ENCODE peak calls at places on chromosomes 12 and 14, in six cellular contexts. One of them, this sample, is unnamed.

GRCh38 chr12:34398706-34399630 is 376.7 kb downstream of the ALG10 start:
- DNase-seq in A549: no peak
- DNase-seq in body of pancreas: peak; percentile 3
- DNase-seq in BE2C: peak; percentile 2
- DNase-seq in uterus: peak; percentile 3
- DNase-seq in CD8-positive, alpha-beta memory T cell: peak; percentile 0
- DNase-seq in this sample: peak; percentile 28

GRCh38 chr12:31324116-31324844 is 1.7 kb downstream of the SINHCAF start:
- DNase-seq in A549: peak; percentile 85
- DNase-seq in body of pancreas: peak; percentile 82
- DNase-seq in BE2C: peak; percentile 84
- DNase-seq in uterus: peak; percentile 72
- DNase-seq in CD8-positive, alpha-beta memory T cell: peak; percentile 68
- DNase-seq in this sample: peak; percentile 91

GRCh38 chr12:21891763-21892217 is 49.4 kb downstream of the ABCC9 start:
- DNase-seq in A549: no peak
- DNase-seq in body of pancreas: peak; percentile 18
- DNase-seq in BE2C: no peak
- DNase-seq in uterus: peak; percentile 74
- DNase-seq in CD8-positive, alpha-beta memory T cell: no peak
- DNase-seq in this sample: no peak

GRCh38 chr14:55780156-55780946 is 200.3 kb downstream of the KTN1 start:
- DNase-seq in A549: peak; percentile 35
- DNase-seq in body of pancreas: peak; percentile 73
- DNase-seq in BE2C: no peak
- DNase-seq in uterus: no peak
- DNase-seq in CD8-positive, alpha-beta memory T cell: no peak
- DNase-seq in this sample: no peak

GRCh38 chr14:96592591-96593388 is 90.6 kb downstream of the PAPOLA start:
- DNase-seq in A549: peak; percentile 45
- DNase-seq in body of pancreas: peak; percentile 48
- DNase-seq in BE2C: peak; percentile 63
- DNase-seq in uterus: no peak
- DNase-seq in CD8-positive, alpha-beta memory T cell: peak; percentile 51
- DNase-seq in this sample: no peak

GRCh38 chr12:106724934-106725333 is 49.5 kb upstream of the RIC8B start:
- DNase-seq in A549: no peak
- DNase-seq in body of pancreas: no peak
- DNase-seq in BE2C: no peak
- DNase-seq in uterus: no peak
- DNase-seq in CD8-positive, alpha-beta memory T cell: no peak
- DNase-seq in this sample: no peak

GRCh38 chr12:108611884-108612415 is 14.1 kb upstream of the TMEM119 start:
- DNase-seq in A549: peak; percentile 52
- DNase-seq in body of pancreas: no peak
- DNase-seq in BE2C: peak; percentile 44
- DNase-seq in uterus: no peak
- DNase-seq in CD8-positive, alpha-beta memory T cell: peak; percentile 51
- DNase-seq in this sample: peak; percentile 32

GRCh38 chr12:89769483-89769818 is 60.8 kb upstream of the ATP2B1 start:
- DNase-seq in A549: no peak
- DNase-seq in body of pancreas: no peak
- DNase-seq in BE2C: no peak
- DNase-seq in uterus: no peak
- DNase-seq in CD8-positive, alpha-beta memory T cell: no peak
- DNase-seq in this sample: no peak

GRCh38 chr12:126349383-126349782 is 1284.1 kb downstream of the AACS start:
- DNase-seq in A549: no peak
- DNase-seq in body of pancreas: no peak
- DNase-seq in BE2C: no peak
- DNase-seq in uterus: no peak
- DNase-seq in CD8-positive, alpha-beta memory T cell: no peak
- DNase-seq in this sample: no peak

GRCh38 chr12:91622981-91623380 is 440.4 kb upstream of the DCN start:
- DNase-seq in A549: no peak
- DNase-seq in body of pancreas: no peak
- DNase-seq in BE2C: no peak
- DNase-seq in uterus: no peak
- DNase-seq in CD8-positive, alpha-beta memory T cell: no peak
- DNase-seq in this sample: no peak

GRCh38 chr12:108565976-108566375 is 3.6 kb downstream of the ISCU start:
- DNase-seq in A549: peak; percentile 78
- DNase-seq in body of pancreas: peak; percentile 83
- DNase-seq in BE2C: peak; percentile 97
- DNase-seq in uterus: peak; percentile 40
- DNase-seq in CD8-positive, alpha-beta memory T cell: peak; percentile 52
- DNase-seq in this sample: no peak

GRCh38 chr14:89420502-89420901 is 3.5 kb upstream of the FOXN3 start:
- DNase-seq in A549: no peak
- DNase-seq in body of pancreas: no peak
- DNase-seq in BE2C: no peak
- DNase-seq in uterus: no peak
- DNase-seq in CD8-positive, alpha-beta memory T cell: no peak
- DNase-seq in this sample: no peak

GRCh38 chr12:28708918-28709371 is 440.1 kb upstream of the FAR2 start:
- DNase-seq in A549: no peak
- DNase-seq in body of pancreas: no peak
- DNase-seq in BE2C: no peak
- DNase-seq in uterus: no peak
- DNase-seq in CD8-positive, alpha-beta memory T cell: no peak
- DNase-seq in this sample: no peak

GRCh38 chr12:66774921-66775320 is 96.0 kb upstream of the GRIP1 start:
- DNase-seq in A549: no peak
- DNase-seq in body of pancreas: no peak
- DNase-seq in BE2C: no peak
- DNase-seq in uterus: no peak
- DNase-seq in CD8-positive, alpha-beta memory T cell: no peak
- DNase-seq in this sample: no peak

GRCh38 chr12:105342464-105342863 is 12.0 kb downstream of the C12orf75 start:
- DNase-seq in A549: no peak
- DNase-seq in body of pancreas: no peak
- DNase-seq in BE2C: no peak
- DNase-seq in uterus: no peak
- DNase-seq in CD8-positive, alpha-beta memory T cell: no peak
- DNase-seq in this sample: no peak

GRCh38 chr12:110555509-110556406 is 27.4 kb downstream of the PPTC7 start:
- DNase-seq in A549: no peak
- DNase-seq in body of pancreas: no peak
- DNase-seq in BE2C: no peak
- DNase-seq in uterus: no peak
- DNase-seq in CD8-positive, alpha-beta memory T cell: no peak
- DNase-seq in this sample: no peak

GRCh38 chr12:123289911-123290310 is 18.3 kb upstream of the CDK2AP1 start:
- DNase-seq in A549: no peak
- DNase-seq in body of pancreas: no peak
- DNase-seq in BE2C: no peak
- DNase-seq in uterus: no peak
- DNase-seq in CD8-positive, alpha-beta memory T cell: no peak
- DNase-seq in this sample: no peak

GRCh38 chr12:104653730-104654328 is 197.1 kb downstream of the CHST11 start:
- DNase-seq in A549: peak; percentile 38
- DNase-seq in body of pancreas: no peak
- DNase-seq in BE2C: no peak
- DNase-seq in uterus: no peak
- DNase-seq in CD8-positive, alpha-beta memory T cell: no peak
- DNase-seq in this sample: peak; percentile 19

GRCh38 chr12:103930787-103931536 is 752 bp downstream of the HSP90B1 start:
- DNase-seq in A549: peak; percentile 42
- DNase-seq in body of pancreas: peak; percentile 45
- DNase-seq in BE2C: peak; percentile 33
- DNase-seq in uterus: peak; percentile 66
- DNase-seq in CD8-positive, alpha-beta memory T cell: no peak
- DNase-seq in this sample: no peak

GRCh38 chr14:93752980-93753561 is 35.2 kb downstream of the PRIMA1 start:
- DNase-seq in A549: no peak
- DNase-seq in body of pancreas: no peak
- DNase-seq in BE2C: peak; percentile 80
- DNase-seq in uterus: no peak
- DNase-seq in CD8-positive, alpha-beta memory T cell: no peak
- DNase-seq in this sample: no peak

GRCh38 chr12:51393676-51394545 is 2.7 kb upstream of the GALNT6 start:
- DNase-seq in A549: no peak
- DNase-seq in body of pancreas: no peak
- DNase-seq in BE2C: no peak
- DNase-seq in uterus: no peak
- DNase-seq in CD8-positive, alpha-beta memory T cell: peak; percentile 14
- DNase-seq in this sample: no peak

GRCh38 chr14:101066826-101067508 is 163.4 kb upstream of the RTL1 start:
- DNase-seq in A549: no peak
- DNase-seq in body of pancreas: peak; percentile 6
- DNase-seq in BE2C: no peak
- DNase-seq in uterus: peak; percentile 11
- DNase-seq in CD8-positive, alpha-beta memory T cell: no peak
- DNase-seq in this sample: peak; percentile 7

GRCh38 chr14:91243098-91243483 is 1.4 kb downstream of the GPR68 start:
- DNase-seq in A549: no peak
- DNase-seq in body of pancreas: no peak
- DNase-seq in BE2C: no peak
- DNase-seq in uterus: no peak
- DNase-seq in CD8-positive, alpha-beta memory T cell: no peak
- DNase-seq in this sample: no peak

GRCh38 chr14:80475074-80475473 is 263.8 kb upstream of the DIO2 start:
- DNase-seq in A549: no peak
- DNase-seq in body of pancreas: no peak
- DNase-seq in BE2C: no peak
- DNase-seq in uterus: no peak
- DNase-seq in CD8-positive, alpha-beta memory T cell: no peak
- DNase-seq in this sample: no peak

GRCh38 chr12:57606399-57606798 is 1.8 kb downstream of the DTX3 start:
- DNase-seq in A549: no peak
- DNase-seq in body of pancreas: no peak
- DNase-seq in BE2C: no peak
- DNase-seq in uterus: no peak
- DNase-seq in CD8-positive, alpha-beta memory T cell: no peak
- DNase-seq in this sample: no peak

GRCh38 chr12:119245904-119246494 is 67.3 kb downstream of the HSPB8 start:
- DNase-seq in A549: no peak
- DNase-seq in body of pancreas: no peak
- DNase-seq in BE2C: no peak
- DNase-seq in uterus: no peak
- DNase-seq in CD8-positive, alpha-beta memory T cell: no peak
- DNase-seq in this sample: no peak

GRCh38 chr12:133190176-133190575 is 8.9 kb downstream of the ZNF268 start:
- DNase-seq in A549: no peak
- DNase-seq in body of pancreas: no peak
- DNase-seq in BE2C: no peak
- DNase-seq in uterus: no peak
- DNase-seq in CD8-positive, alpha-beta memory T cell: no peak
- DNase-seq in this sample: no peak

GRCh38 chr12:133192847-133193246 is 11.6 kb downstream of the ZNF268 start:
- DNase-seq in A549: no peak
- DNase-seq in body of pancreas: no peak
- DNase-seq in BE2C: no peak
- DNase-seq in uterus: no peak
- DNase-seq in CD8-positive, alpha-beta memory T cell: no peak
- DNase-seq in this sample: no peak
- H3K9me3 ChIP-seq in A549: peaks cover 88% of the 10 kb centered on the region
- H3K9me3 ChIP-seq in body of pancreas: peaks cover 12% of the 10 kb centered on the region
- H3K9me3 ChIP-seq in BE2C: peaks cover 10% of the 10 kb centered on the region
- H3K9me3 ChIP-seq in uterus: peaks cover 89% of the 10 kb centered on the region
- H3K9me3 ChIP-seq in CD8-positive, alpha-beta memory T cell: peaks cover 56% of the 10 kb centered on the region
- H3K9me3 ChIP-seq in this sample: peaks cover 37% of the 10 kb centered on the region

DNA sequence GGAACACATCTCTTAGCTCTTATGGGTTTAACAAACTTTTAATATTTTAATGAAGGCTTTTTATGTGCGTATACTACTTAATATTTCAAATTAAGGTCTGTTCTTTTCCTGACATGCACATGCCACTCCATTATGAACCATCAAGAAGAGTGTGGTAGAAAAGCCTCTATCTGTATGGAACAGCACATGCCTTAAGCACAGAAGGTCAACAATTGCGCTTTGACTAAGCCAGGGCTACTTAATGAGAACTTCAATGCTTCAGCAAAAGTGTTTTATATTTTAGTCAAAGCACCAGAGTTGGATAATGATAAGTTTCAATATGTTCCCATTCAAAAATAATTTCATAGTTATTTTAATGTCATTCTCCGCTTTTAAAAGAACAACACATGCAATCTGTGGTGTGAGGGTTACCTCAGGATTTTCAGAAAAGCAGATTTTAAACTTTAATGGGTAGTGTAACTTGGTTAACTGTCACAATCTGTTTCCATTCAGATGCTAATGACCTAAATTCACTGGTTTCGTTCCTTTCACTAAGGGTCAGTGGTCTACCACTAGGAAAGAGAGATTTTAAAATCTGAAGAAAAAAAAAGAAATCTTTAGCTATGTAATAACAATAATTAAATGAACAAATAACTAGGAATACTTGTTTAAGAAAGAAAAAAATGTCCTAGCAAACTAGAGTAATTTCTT is 193.4 kb upstream of the NOVA1 start:
- DNase-seq in A549: no peak
- DNase-seq in body of pancreas: no peak
- DNase-seq in BE2C: no peak
- DNase-seq in uterus: no peak
- DNase-seq in CD8-positive, alpha-beta memory T cell: no peak
- DNase-seq in this sample: no peak
- H3K9me3 ChIP-seq in A549: no peaks in the 10 kb centered on the region
- H3K9me3 ChIP-seq in body of pancreas: no peaks in the 10 kb centered on the region
- H3K9me3 ChIP-seq in BE2C: no peaks in the 10 kb centered on the region
- H3K9me3 ChIP-seq in uterus: no peaks in the 10 kb centered on the region
- H3K9me3 ChIP-seq in CD8-positive, alpha-beta memory T cell: no peaks in the 10 kb centered on the region
- H3K9me3 ChIP-seq in this sample: no peaks in the 10 kb centered on the region

GRCh38 chr12:46839232-46839631 is 13.4 kb upstream of the SLC38A4 start:
- DNase-seq in A549: no peak
- DNase-seq in body of pancreas: no peak
- DNase-seq in BE2C: no peak
- DNase-seq in uterus: no peak
- DNase-seq in CD8-positive, alpha-beta memory T cell: no peak
- DNase-seq in this sample: no peak
- H3K9me3 ChIP-seq in A549: no peaks in the 10 kb centered on the region
- H3K9me3 ChIP-seq in body of pancreas: no peaks in the 10 kb centered on the region
- H3K9me3 ChIP-seq in BE2C: no peaks in the 10 kb centered on the region
- H3K9me3 ChIP-seq in uterus: no peaks in the 10 kb centered on the region
- H3K9me3 ChIP-seq in CD8-positive, alpha-beta memory T cell: no peaks in the 10 kb centered on the region
- H3K9me3 ChIP-seq in this sample: no peaks in the 10 kb centered on the region

GRCh38 chr14:30872602-30873001 is 1.8 kb upstream of the COCH start:
- DNase-seq in A549: no peak
- DNase-seq in body of pancreas: no peak
- DNase-seq in BE2C: no peak
- DNase-seq in uterus: no peak
- DNase-seq in CD8-positive, alpha-beta memory T cell: no peak
- DNase-seq in this sample: no peak
- H3K9me3 ChIP-seq in A549: no peaks in the 10 kb centered on the region
- H3K9me3 ChIP-seq in body of pancreas: no peaks in the 10 kb centered on the region
- H3K9me3 ChIP-seq in BE2C: no peaks in the 10 kb centered on the region
- H3K9me3 ChIP-seq in uterus: no peaks in the 10 kb centered on the region
- H3K9me3 ChIP-seq in CD8-positive, alpha-beta memory T cell: no peaks in the 10 kb centered on the region
- H3K9me3 ChIP-seq in this sample: no peaks in the 10 kb centered on the region